ENCODE peak calls at places on chromosomes 12 and 14, in five cellular contexts. B is colonic mucosa, M is PC-9, O is astrocyte, A is GM23338. R is an unnamed sample.

GRCh38 chr12:96985515-96986362 is 78.7 kb downstream of the NEDD1 start:
- DNase-seq in O (no peak), M (no peak), A (peak; percentile 74), B (no peak), R (no peak)

GRCh38 chr12:93976024-93976423 is 172.4 kb upstream of the PLXNC1 start:
- DNase-seq in M (no peak), B (no peak), O (no peak), A (no peak), R (no peak)

GRCh38 chr14:94021416-94022157 is 4.6 kb upstream of the OTUB2 start:
- DNase-seq in M (no peak), A (no peak), B (no peak), O (peak; percentile 14), R (no peak)

GRCh38 chr12:2624543-2625266 is 170.1 kb upstream of the FKBP4 start:
- DNase-seq in A (peak; percentile 93), O (peak; percentile 3), M (peak; percentile 57), B (no peak), R (peak; percentile 26)

GRCh38 chr12:129052373-129052772 is 199.1 kb downstream of the GLT1D1 start:
- DNase-seq in M (no peak), A (no peak), O (peak; percentile 9), B (no peak), R (no peak)

GRCh38 chr12:122250047-122250446 is 16.2 kb downstream of the VPS33A start:
- DNase-seq in B (no peak), A (no peak), M (no peak), O (no peak), R (no peak)

GRCh38 chr12:119684730-119685129 is 16.8 kb downstream of the PRKAB1 start:
- DNase-seq in O (no peak), M (no peak), B (peak; percentile 34), A (no peak), R (no peak)

GRCh38 chr12:109701064-109701463 is 12.6 kb upstream of the FAM222A start:
- DNase-seq in A (no peak), O (no peak), B (no peak), M (no peak), R (no peak)

GRCh38 chr12:91178139-91178561 is 4.5 kb downstream of the DCN start:
- DNase-seq in M (no peak), O (peak; percentile 8), B (no peak), A (peak; percentile 43), R (no peak)

GRCh38 chr12:105084251-105085250 is at the start of gene ALDH1L2:
- DNase-seq in A (peak; percentile 91), M (no peak), B (peak; percentile 88), O (peak; percentile 79), R (no peak)

GRCh38 chr12:88662093-88662492 is 81.8 kb upstream of the KITLG start:
- DNase-seq in O (no peak), B (no peak), M (no peak), A (no peak), R (no peak)

GRCh38 chr14:68924392-68925158 is 54.5 kb downstream of the ACTN1 start:
- DNase-seq in B (no peak), A (peak; percentile 13), O (no peak), M (peak; percentile 89), R (no peak)

GRCh38 chr12:130878193-130879185 is 6.6 kb downstream of the RAN start:
- DNase-seq in M (no peak), A (peak; percentile 19), B (no peak), O (no peak), R (no peak)

GRCh38 chr12:98294426-98294825 is 221.0 kb upstream of the TMPO start:
- DNase-seq in B (no peak), O (peak; percentile 6), A (no peak), M (no peak), R (no peak)

GRCh38 chr12:104526320-104526719 is 69.6 kb downstream of the CHST11 start:
- DNase-seq in A (peak; percentile 83), B (no peak), M (no peak), O (no peak), R (no peak)

GRCh38 chr12:29073631-29074239 is 75.3 kb upstream of the FAR2 start:
- DNase-seq in A (peak; percentile 76), O (peak; percentile 38), B (peak; percentile 29), M (peak; percentile 42), R (no peak)

GRCh38 chr14:32303865-32304264 is 25.2 kb upstream of the AKAP6 start:
- DNase-seq in M (no peak), O (no peak), A (no peak), B (no peak), R (no peak)

GRCh38 chr14:44914849-44915248 is 46.9 kb downstream of the KLHL28 start:
- DNase-seq in A (peak; percentile 64), M (no peak), B (no peak), O (peak; percentile 25), R (no peak)

GRCh38 chr12:47376937-47377336 is 297.2 kb upstream of the AMIGO2 start:
- DNase-seq in B (no peak), A (no peak), O (no peak), M (no peak), R (no peak)

GRCh38 chr14:105060751-105061427 is 4.3 kb downstream of the GPR132 start:
- DNase-seq in B (no peak), M (no peak), O (no peak), A (no peak), R (no peak)

GRCh38 chr14:81343166-81343565 is 57.0 kb downstream of the STON2 start:
- DNase-seq in B (no peak), O (no peak), A (no peak), M (no peak), R (no peak)

GRCh38 chr12:68175566-68176033 is 16.1 kb upstream of the IFNG start:
- DNase-seq in A (no peak), O (no peak), B (no peak), M (no peak), R (no peak)

GRCh38 chr14:61470261-61470953 is 149.0 kb downstream of the PRKCH start:
- DNase-seq in M (peak; percentile 67), A (peak; percentile 77), B (peak; percentile 17), O (peak; percentile 97), R (no peak)

GRCh38 chr12:95700316-95700785 is 90.2 kb downstream of the NTN4 start:
- DNase-seq in O (peak; percentile 99), A (no peak), M (peak; percentile 91), B (no peak), R (no peak)

GRCh38 chr12:52149651-52150241 is 42.1 kb downstream of the KRT80 start:
- DNase-seq in A (no peak), O (no peak), B (no peak), M (peak; percentile 69), R (no peak)

GRCh38 chr12:6167327-6168280 is 32.6 kb upstream of the CD9 start:
- DNase-seq in M (peak; percentile 96), O (peak; percentile 98), B (peak; percentile 36), A (no peak), R (peak; percentile 58)

DNA sequence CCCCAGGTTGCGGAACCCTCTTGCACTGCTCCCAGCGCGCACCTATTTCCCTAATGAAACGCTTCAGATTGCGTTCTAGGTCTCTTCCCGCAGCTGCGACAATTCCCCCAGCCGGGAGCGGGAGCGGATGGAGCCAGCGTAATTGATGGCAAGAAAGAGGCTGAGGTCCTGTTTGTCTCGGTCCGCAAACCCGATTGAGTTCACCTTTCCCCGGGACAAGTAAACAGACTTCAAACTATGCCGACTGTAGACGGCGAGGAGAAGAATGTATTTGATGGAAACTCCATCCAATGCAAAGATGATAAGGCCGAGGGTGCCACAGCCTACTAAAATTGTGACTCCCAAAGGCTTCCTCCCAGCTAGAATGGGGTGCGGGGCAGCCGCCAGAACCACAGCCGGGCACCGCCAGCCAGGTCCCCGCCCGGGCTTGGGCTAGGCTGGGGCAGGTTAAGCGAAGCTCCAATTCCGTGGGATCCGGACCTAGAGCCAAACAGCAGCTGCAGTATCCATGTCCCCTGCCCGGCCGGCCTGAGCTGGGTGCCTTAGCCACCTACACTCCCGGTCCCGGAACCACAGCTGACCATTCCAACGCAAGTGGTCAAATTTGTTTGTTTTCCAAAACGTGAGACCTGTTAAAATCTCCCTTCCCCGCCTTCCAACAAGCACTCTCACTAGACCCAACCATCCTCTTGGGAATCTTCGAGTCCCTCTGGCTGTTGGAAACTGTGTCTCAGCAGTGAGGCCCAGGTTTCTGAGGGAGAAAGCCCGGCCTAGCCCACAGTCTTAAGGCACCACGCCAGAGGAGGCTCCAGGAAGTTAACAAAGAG is 5.5 kb downstream of the NKX2-1 start:
- DNase-seq in M (no peak), B (no peak), A (peak; percentile 46), O (peak; percentile 51), R (no peak)
- H3K4me3 ChIP-seq in M (no peak overlapping the region), B (no peak overlapping the region), A (peak overlapping the region; percentile 47), O (no peak overlapping the region), R (no peak overlapping the region)

GRCh38 chr14:99194136-99194535 is 77.9 kb downstream of the BCL11B start:
- DNase-seq in A (no peak), M (no peak), B (no peak), O (no peak), R (no peak)

GRCh38 chr14:99192823-99193222 is 79.2 kb downstream of the BCL11B start:
- DNase-seq in A (no peak), M (no peak), O (no peak), B (no peak), R (no peak)

GRCh38 chr14:99196310-99196650 is 75.7 kb downstream of the BCL11B start:
- DNase-seq in A (no peak), B (no peak), O (no peak), M (no peak), R (no peak)

GRCh38 chr14:99195602-99196309 is 76.2 kb downstream of the BCL11B start:
- DNase-seq in A (no peak), O (peak; percentile 48), M (no peak), B (no peak), R (no peak)

DNA sequence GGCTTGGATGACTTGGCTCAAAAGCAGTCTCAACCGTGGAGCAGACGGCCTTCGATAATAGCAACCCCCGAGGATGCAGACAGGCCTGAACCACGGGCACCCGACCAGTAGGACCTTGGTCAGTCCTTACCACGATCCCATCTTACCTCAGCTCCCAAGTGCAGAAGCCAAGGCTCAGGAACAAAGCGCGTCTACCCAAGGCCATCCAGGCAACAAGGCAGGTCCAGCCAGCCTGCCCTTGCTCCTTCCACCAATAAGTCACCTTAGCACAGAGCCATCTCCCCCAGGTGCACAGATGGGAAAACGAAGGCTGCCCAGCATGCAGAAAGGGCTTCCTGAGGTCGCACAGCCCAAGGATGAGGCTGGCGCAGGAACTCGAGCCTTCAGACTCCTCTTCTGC is 77.3 kb downstream of the BCL11B start:
- DNase-seq in M (no peak), B (no peak), A (no peak), O (no peak), R (no peak)
- H3K4me3 ChIP-seq in M (no peak overlapping the region), B (no peak overlapping the region), A (no peak overlapping the region), O (no peak overlapping the region), R (no peak overlapping the region)

GRCh38 chr12:53995311-53996187 is 4.4 kb upstream of the HOXC9 start:
- DNase-seq in A (peak; percentile 88), O (no peak), B (no peak), M (peak; percentile 91), R (no peak)
- H3K4me3 ChIP-seq in A (peak overlapping the region; percentile 51), O (peak overlapping the region; percentile 24), B (peak overlapping the region; percentile 37), M (peak overlapping the region; percentile 86), R (peak overlapping the region; percentile 90)

GRCh38 chr12:70660620-70661219 is 23.5 kb upstream of the PTPRB start:
- DNase-seq in O (peak; percentile 99), A (no peak), B (no peak), M (no peak), R (peak; percentile 78)

GRCh38 chr12:70657621-70658286 is 20.5 kb upstream of the PTPRB start:
- DNase-seq in M (no peak), O (no peak), A (no peak), B (no peak), R (no peak)

GRCh38 chr12:70660002-70660604 is 22.9 kb upstream of the PTPRB start:
- DNase-seq in B (no peak), O (no peak), M (no peak), A (no peak), R (no peak)

GRCh38 chr12:70661762-70662161 is 24.5 kb upstream of the PTPRB start:
- DNase-seq in A (no peak), O (peak; percentile 96), B (no peak), M (no peak), R (peak; percentile 54)

GRCh38 chr12:70659077-70659606 is 21.9 kb upstream of the PTPRB start:
- DNase-seq in A (no peak), B (no peak), M (no peak), O (no peak), R (no peak)
- H3K4me3 ChIP-seq in A (no peak overlapping the region), B (no peak overlapping the region), M (no peak overlapping the region), O (no peak overlapping the region), R (no peak overlapping the region)